ENCODE peak calls at places on chromosome 4, in eight cellular contexts. T, M, Y, L, Q, I, P and H are unnamed samples.

GRCh38 chr4:7648813-7649395 is 214.2 kb upstream of the PSAPL1 start:
- DNase-seq in T (no peak), L (no peak), M (no peak), Q (no peak), P (no peak), Y (no peak), I (no peak), H (no peak)

GRCh38 chr4:122534776-122535175 is 78.3 kb upstream of the IL2 start:
- DNase-seq in M (no peak), I (no peak), T (no peak), P (no peak), Y (no peak), Q (no peak), L (no peak), H (no peak)

GRCh38 chr4:5969336-5969735 is 48.9 kb downstream of the C4orf50 start:
- DNase-seq in M (no peak), Q (no peak), P (peak), L (no peak), T (no peak), Y (no peak), I (no peak), H (no peak)

GRCh38 chr4:101695176-101695575 is 95.4 kb upstream of the BANK1 start:
- DNase-seq in M (no peak), I (no peak), Y (no peak), P (no peak), Q (no peak), L (no peak), T (no peak), H (no peak)

GRCh38 chr4:122117743-122118142 is 34.4 kb upstream of the BLTP1 start:
- DNase-seq in L (peak), I (no peak), Y (no peak), P (no peak), M (peak), Q (no peak), T (no peak), H (peak)

GRCh38 chr4:186643501-186644315 is 79.9 kb downstream of the FAT1 start:
- DNase-seq in I (no peak), P (no peak), Q (no peak), L (no peak), T (no peak), Y (no peak), M (peak), H (peak)

GRCh38 chr4:8897768-8898167 is 26.1 kb upstream of the HMX1 start:
- DNase-seq in Y (no peak), I (no peak), L (no peak), T (no peak), M (no peak), Q (no peak), P (no peak), H (no peak)

GRCh38 chr4:177051473-177052060 is 258.1 kb upstream of the NEIL3 start:
- DNase-seq in T (no peak), I (no peak), L (no peak), M (no peak), Q (no peak), P (no peak), Y (no peak), H (peak)

GRCh38 chr4:174882317-174882992 is 35.7 kb upstream of the ADAM29 start:
- DNase-seq in P (no peak), I (no peak), T (no peak), L (no peak), Q (no peak), M (no peak), Y (no peak), H (no peak)

GRCh38 chr4:142331646-142332045 is 514.5 kb downstream of the INPP4B start:
- DNase-seq in Y (no peak), T (no peak), I (no peak), P (no peak), L (no peak), Q (no peak), M (peak), H (peak)